ENCODE peak calls at places on chromosomes 2 and 18, in six cellular contexts. Q, S, T, F, M and N are unnamed samples. For H3K36me3 and H3K27me3, the result is how much of the 10 kb centered on the place peaks cover.

GRCh38 chr2:85852979-85853498 is 35.8 kb downstream of the ST3GAL5 start:
- DNase-seq in Q (no peak), S (no peak), T (no peak), F (peak), M (no peak), N (no peak)

GRCh38 chr2:197286805-197287595 is 23.6 kb downstream of the ANKRD44 start:
- DNase-seq in Q (peak), S (no peak), T (peak), F (no peak), M (no peak), N (peak)

GRCh38 chr2:108593547-108594098 is 59.4 kb downstream of the LIMS1 start:
- DNase-seq in Q (peak), S (no peak), T (peak), F (no peak), M (no peak), N (peak)

GRCh38 chr2:197028230-197028629 is 101.7 kb upstream of the PGAP1 start:
- DNase-seq in Q (peak), S (peak), T (peak), F (no peak), M (no peak), N (no peak)

GRCh38 chr2:1665761-1666505 is 78.4 kb downstream of the PXDN start:
- DNase-seq in Q (no peak), S (no peak), T (no peak), F (no peak), M (no peak), N (no peak)

GRCh38 chr2:9282128-9282527 is 75.5 kb downstream of the ASAP2 start:
- DNase-seq in Q (no peak), S (no peak), T (no peak), F (no peak), M (no peak), N (no peak)

GRCh38 chr2:135802350-135802749 is 34.6 kb downstream of the LCT start:
- DNase-seq in Q (no peak), S (no peak), T (no peak), F (no peak), M (no peak), N (no peak)

GRCh38 chr2:74831693-74832530 is 2.0 kb upstream of the HK2 start:
- DNase-seq in Q (peak), S (no peak), T (no peak), F (no peak), M (no peak), N (no peak)

GRCh38 chr2:107808986-107809385 is 17.7 kb upstream of the RGPD4 start:
- DNase-seq in Q (no peak), S (no peak), T (peak), F (peak), M (no peak), N (no peak)

GRCh38 chr2:187150667-187151066 is 297.4 kb downstream of the CALCRL start:
- DNase-seq in Q (peak), S (no peak), T (peak), F (no peak), M (no peak), N (peak)

GRCh38 chr2:203018181-203018580 is 3.5 kb downstream of the NBEAL1 start:
- DNase-seq in Q (peak), S (no peak), T (no peak), F (no peak), M (no peak), N (peak)

GRCh38 chr2:2646312-2647051 is 315.4 kb upstream of the MYT1L start:
- DNase-seq in Q (no peak), S (no peak), T (no peak), F (no peak), M (no peak), N (peak)

GRCh38 chr18:79634593-79634992 is 45.0 kb upstream of the CTDP1 start:
- DNase-seq in Q (no peak), S (no peak), T (no peak), F (no peak), M (no peak), N (no peak)

GRCh38 chr2:237591021-237591370 is 462 bp upstream of the RAB17 start:
- DNase-seq in Q (no peak), S (peak), T (no peak), F (no peak), M (no peak), N (no peak)

GRCh38 chr2:49224426-49225010 is 70.2 kb upstream of the FSHR start:
- DNase-seq in Q (no peak), S (no peak), T (no peak), F (peak), M (no peak), N (no peak)

GRCh38 chr2:10658041-10658913 is 31.5 kb downstream of the NOL10 start:
- DNase-seq in Q (peak), S (peak), T (peak), F (no peak), M (no peak), N (peak)

GRCh38 chr2:165924950-165925349 is 28.6 kb downstream of the TTC21B start:
- DNase-seq in Q (no peak), S (no peak), T (no peak), F (no peak), M (no peak), N (no peak)

GRCh38 chr2:165933211-165933610 is 20.4 kb downstream of the TTC21B start:
- DNase-seq in Q (no peak), S (no peak), T (no peak), F (no peak), M (no peak), N (no peak)

GRCh38 chr2:165927353-165927752 is 26.2 kb downstream of the TTC21B start:
- DNase-seq in Q (peak), S (no peak), T (no peak), F (no peak), M (no peak), N (no peak)

DNA sequence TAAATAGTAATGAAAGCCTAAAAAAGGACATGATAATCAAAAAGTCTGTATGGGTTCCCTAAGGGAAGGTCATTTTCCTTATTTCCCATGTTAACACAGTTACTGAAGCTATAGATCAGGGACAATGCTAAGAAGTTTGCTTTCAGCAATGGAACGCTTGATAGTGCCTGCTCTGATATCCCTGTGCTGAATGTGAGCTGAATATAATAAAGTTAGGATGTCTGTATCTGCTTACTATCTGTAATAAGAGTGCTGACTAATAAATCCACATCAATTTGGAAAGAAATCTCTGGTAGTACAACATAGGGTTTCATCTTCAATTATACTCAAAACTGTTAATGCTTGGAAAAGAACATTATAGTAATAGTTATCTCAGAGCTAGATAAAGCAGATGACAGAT is 25.8 kb downstream of the TTC21B start:
- DNase-seq in Q (no peak), S (no peak), T (no peak), F (no peak), M (no peak), N (no peak)
- H3K36me3 ChIP-seq in Q (half or more), S (under half), T (under half), F (under half), M (under half), N (half or more)

DNA sequence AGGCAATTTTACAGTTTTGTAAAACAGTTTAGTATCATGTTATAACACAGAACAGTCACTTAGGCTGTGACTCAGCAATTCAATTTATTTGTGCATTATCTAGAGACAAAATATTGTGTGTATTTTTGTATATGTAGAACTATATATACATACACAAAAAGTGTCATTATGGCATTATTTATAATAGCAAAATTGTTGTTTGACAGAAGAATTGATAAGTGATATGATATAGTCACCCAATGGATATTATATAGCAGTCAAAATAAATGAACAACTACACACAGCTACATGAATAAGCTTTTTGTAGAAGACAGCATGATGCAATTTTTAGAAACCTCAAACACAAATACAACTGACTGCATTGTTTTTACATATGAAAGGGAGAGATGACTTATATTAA is 334.0 kb downstream of the TRIB2 start:
- DNase-seq in Q (peak), S (no peak), T (no peak), F (no peak), M (no peak), N (no peak)
- H3K27me3 ChIP-seq in Q (under half), S (under half), T (under half), F (under half), M (under half), N (under half)

GRCh38 chr18:9996104-9996503 is 82.3 kb downstream of the VAPA start:
- DNase-seq in Q (no peak), S (no peak), T (no peak), F (no peak), M (no peak), N (no peak)
- H3K36me3 ChIP-seq in Q (under half), S (under half), T (under half), F (under half), M (under half), N (under half)

GRCh38 chr2:100321181-100321880 is 970 bp downstream of the LONRF2 start:
- DNase-seq in Q (peak), S (no peak), T (peak), F (peak), M (peak), N (peak)

GRCh38 chr2:100321881-100322820 is at the start of gene LONRF2:
- DNase-seq in Q (peak), S (no peak), T (no peak), F (peak), M (no peak), N (peak)

GRCh38 chr2:100317634-100318033 is 4.7 kb downstream of the LONRF2 start:
- DNase-seq in Q (peak), S (no peak), T (no peak), F (no peak), M (no peak), N (no peak)

DNA sequence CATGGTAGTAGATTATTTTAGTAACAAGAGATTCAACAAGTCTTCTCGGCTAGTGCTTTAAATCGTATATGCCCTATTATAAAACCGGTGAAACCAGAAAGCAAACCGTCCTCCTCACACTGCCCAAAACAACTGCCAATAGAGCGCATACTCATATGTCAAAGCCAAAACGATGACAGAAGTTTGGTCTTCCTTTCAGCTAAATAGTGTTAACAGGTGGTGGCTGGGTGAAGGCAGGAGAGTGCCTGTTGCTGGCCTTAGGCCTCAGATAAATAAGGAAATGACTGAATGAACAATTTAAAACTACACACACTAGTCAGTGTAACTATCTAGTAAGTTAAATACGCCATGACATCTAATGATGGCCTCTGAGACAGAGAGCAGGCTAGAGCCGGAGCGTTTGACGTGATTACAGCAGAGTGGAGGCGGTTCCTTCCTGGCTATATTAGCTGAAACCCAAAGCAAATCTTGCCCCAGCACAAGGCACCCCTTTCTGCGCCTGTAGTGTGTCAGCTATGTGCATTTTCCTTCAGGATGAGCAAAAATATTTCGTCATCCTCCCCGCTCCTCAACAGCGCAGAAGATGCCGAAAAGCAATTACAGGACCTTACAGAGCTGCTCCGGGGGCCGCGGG is 1.6 kb downstream of the LONRF2 start:
- DNase-seq in Q (no peak), S (no peak), T (no peak), F (no peak), M (no peak), N (peak)
- H3K27me3 ChIP-seq in Q (under half), S (under half), T (under half), F (under half), M (under half), N (half or more)

GRCh38 chr18:24249716-24250115 is 110.9 kb downstream of the CABYR start:
- DNase-seq in Q (no peak), S (no peak), T (no peak), F (no peak), M (no peak), N (no peak)
- H3K36me3 ChIP-seq in Q (under half), S (under half), T (under half), F (under half), M (under half), N (under half)

DNA sequence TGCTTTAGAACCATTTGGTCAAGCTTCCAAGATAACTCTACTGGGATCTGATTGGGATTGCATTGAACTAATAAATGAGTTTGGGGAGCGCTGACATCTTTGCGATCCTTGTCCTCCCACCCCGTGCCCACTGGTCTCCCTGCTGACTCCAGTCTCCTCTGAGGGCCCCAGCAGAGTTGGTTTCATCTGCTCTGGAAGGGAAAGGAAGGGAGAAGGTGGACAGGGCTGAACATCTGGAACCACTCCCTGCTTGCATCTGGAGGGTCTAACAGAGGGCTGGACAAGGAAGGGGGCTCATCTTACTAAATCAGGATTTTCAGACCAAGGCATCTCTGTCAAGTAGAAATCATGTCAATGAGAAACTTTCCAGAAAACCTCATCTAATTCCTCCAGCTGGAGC is 12.8 kb downstream of the GBX2 start:
- DNase-seq in Q (no peak), S (no peak), T (no peak), F (no peak), M (no peak), N (no peak)
- H3K27me3 ChIP-seq in Q (under half), S (under half), T (under half), F (under half), M (under half), N (half or more)

GRCh38 chr2:47737191-47737975 is 45.6 kb upstream of the MSH6 start:
- DNase-seq in Q (peak), S (no peak), T (no peak), F (no peak), M (no peak), N (peak)

GRCh38 chr2:47735470-47735869 is 47.5 kb upstream of the MSH6 start:
- DNase-seq in Q (no peak), S (no peak), T (no peak), F (no peak), M (no peak), N (no peak)

GRCh38 chr2:47741101-47741500 is 41.8 kb upstream of the MSH6 start:
- DNase-seq in Q (no peak), S (no peak), T (no peak), F (no peak), M (no peak), N (no peak)

GRCh38 chr2:47735912-47736311 is 47.0 kb upstream of the MSH6 start:
- DNase-seq in Q (no peak), S (no peak), T (no peak), F (no peak), M (no peak), N (no peak)

GRCh38 chr2:47738331-47738730 is 44.6 kb upstream of the MSH6 start:
- DNase-seq in Q (no peak), S (no peak), T (no peak), F (no peak), M (no peak), N (no peak)
- H3K36me3 ChIP-seq in Q (under half), S (under half), T (under half), F (under half), M (under half), N (under half)

GRCh38 chr18:25350561-25351201 is 1.3 kb downstream of the ZNF521 start:
- DNase-seq in Q (peak), S (no peak), T (peak), F (peak), M (no peak), N (peak)

GRCh38 chr18:25349131-25349925 is 2.6 kb downstream of the ZNF521 start:
- DNase-seq in Q (peak), S (no peak), T (peak), F (peak), M (no peak), N (peak)

GRCh38 chr18:25351280-25351772 is 640 bp downstream of the ZNF521 start:
- DNase-seq in Q (no peak), S (no peak), T (no peak), F (no peak), M (no peak), N (no peak)

GRCh38 chr18:25349926-25350560 is 1.9 kb downstream of the ZNF521 start:
- DNase-seq in Q (peak), S (no peak), T (no peak), F (peak), M (no peak), N (peak)

GRCh38 chr18:25348361-25349130 is 3.4 kb downstream of the ZNF521 start:
- DNase-seq in Q (no peak), S (no peak), T (no peak), F (no peak), M (no peak), N (no peak)
- H3K27me3 ChIP-seq in Q (under half), S (under half), T (under half), F (under half), M (under half), N (under half)

GRCh38 chr18:2602844-2603243 is 31.5 kb downstream of the NDC80 start:
- DNase-seq in Q (no peak), S (no peak), T (no peak), F (no peak), M (no peak), N (no peak)
- H3K36me3 ChIP-seq in Q (under half), S (under half), T (under half), F (under half), M (under half), N (under half)

GRCh38 chr18:22613058-22613690 is 195.5 kb upstream of the CTAGE1 start:
- DNase-seq in Q (no peak), S (no peak), T (no peak), F (peak), M (no peak), N (no peak)

GRCh38 chr18:22607284-22607635 is 189.5 kb upstream of the CTAGE1 start:
- DNase-seq in Q (no peak), S (no peak), T (peak), F (no peak), M (no peak), N (no peak)

GRCh38 chr18:22605736-22606135 is 188.0 kb upstream of the CTAGE1 start:
- DNase-seq in Q (no peak), S (no peak), T (no peak), F (no peak), M (no peak), N (no peak)

GRCh38 chr18:22606563-22607283 is 189.0 kb upstream of the CTAGE1 start:
- DNase-seq in Q (no peak), S (no peak), T (peak), F (no peak), M (no peak), N (peak)

GRCh38 chr18:22609642-22610041 is 191.9 kb upstream of the CTAGE1 start:
- DNase-seq in Q (peak), S (no peak), T (peak), F (peak), M (no peak), N (peak)
- H3K27me3 ChIP-seq in Q (under half), S (under half), T (under half), F (under half), M (under half), N (under half)